ENCODE peak calls at places on chromosomes 12 and 14, in five cellular contexts. D is neuronal stem cell, Z is IMR-90, C is H9, B is H1. S is an unnamed sample.

GRCh38 chr12:15956010-15956409 is 44.9 kb downstream of the DERA start:
- DNase-seq in D (no peak), Z (no peak), C (no peak), B (no peak), S (no peak)

GRCh38 chr14:46250113-46250703 is 401.4 kb downstream of the RPL10L start:
- DNase-seq in D (no peak), Z (no peak), C (no peak), B (no peak), S (peak; percentile 54)

GRCh38 chr14:105072892-105073719 is 7.9 kb upstream of the GPR132 start:
- DNase-seq in D (no peak), Z (no peak), C (peak; percentile 22), B (no peak), S (no peak)

GRCh38 chr12:52168019-52168717 is 23.6 kb downstream of the KRT80 start:
- DNase-seq in D (no peak), Z (peak; percentile 88), C (no peak), B (no peak), S (peak; percentile 90)

GRCh38 chr14:77026930-77027537 is 1.5 kb downstream of the IRF2BPL start:
- DNase-seq in D (peak; percentile 51), Z (peak; percentile 54), C (no peak), B (no peak), S (peak; percentile 57)

GRCh38 chr14:91339076-91339475 is 78.5 kb downstream of the CCDC88C start:
- DNase-seq in D (no peak), Z (no peak), C (no peak), B (no peak), S (no peak)

GRCh38 chr14:66495214-66496098 is 9.3 kb downstream of the CCDC196 start:
- DNase-seq in D (peak; percentile 32), Z (peak; percentile 71), C (peak; percentile 31), B (no peak), S (peak; percentile 68)

GRCh38 chr12:1429980-1430379 is 164.4 kb downstream of the FBXL14 start:
- DNase-seq in D (no peak), Z (peak; percentile 80), C (no peak), B (no peak), S (peak; percentile 71)

GRCh38 chr14:96584907-96585671 is 82.9 kb downstream of the PAPOLA start:
- DNase-seq in D (no peak), Z (no peak), C (no peak), B (no peak), S (no peak)

GRCh38 chr12:33438890-33439586 is 581 bp downstream of the SYT10 start:
- DNase-seq in D (peak; percentile 27), Z (no peak), C (peak; percentile 67), B (peak; percentile 80), S (peak; percentile 30)

GRCh38 chr14:93430319-93430801 is 379 bp upstream of the UNC79 start:
- DNase-seq in D (peak; percentile 54), Z (no peak), C (peak; percentile 80), B (peak; percentile 80), S (no peak)

GRCh38 chr14:50926851-50927386 is 17.4 kb downstream of the PYGL start:
- DNase-seq in D (no peak), Z (no peak), C (no peak), B (no peak), S (no peak)

GRCh38 chr12:59716049-59716448 is 120.2 kb downstream of the SLC16A7 start:
- DNase-seq in D (no peak), Z (peak; percentile 15), C (no peak), B (no peak), S (no peak)

GRCh38 chr14:100525615-100526014 is 61.6 kb downstream of the BEGAIN start:
- DNase-seq in D (no peak), Z (no peak), C (no peak), B (no peak), S (no peak)

GRCh38 chr12:12922191-12922616 is 29.8 kb downstream of the GPRC5D start:
- DNase-seq in D (no peak), Z (peak; percentile 76), C (no peak), B (no peak), S (peak; percentile 60)

GRCh38 chr14:96194657-96195431 is 9.8 kb upstream of the BDKRB2 start:
- DNase-seq in D (no peak), Z (no peak), C (no peak), B (no peak), S (no peak)

GRCh38 chr14:93045211-93045674 is 70.5 kb downstream of the ITPK1 start:
- DNase-seq in D (peak; percentile 60), Z (no peak), C (peak; percentile 83), B (no peak), S (no peak)

GRCh38 chr12:132771126-132771838 is 9.7 kb upstream of the ANKLE2 start:
- DNase-seq in D (no peak), Z (peak; percentile 61), C (no peak), B (no peak), S (no peak)

GRCh38 chr14:29191092-29191491 is 424.5 kb downstream of the FOXG1 start:
- DNase-seq in D (no peak), Z (no peak), C (no peak), B (no peak), S (no peak)

GRCh38 chr12:24389394-24389793 is 439.9 kb upstream of the SOX5 start:
- DNase-seq in D (no peak), Z (no peak), C (no peak), B (no peak), S (no peak)

GRCh38 chr12:82554529-82554928 is 132.2 kb upstream of the TMTC2 start:
- DNase-seq in D (no peak), Z (no peak), C (no peak), B (no peak), S (no peak)

GRCh38 chr14:26598672-26599131 is 869 bp upstream of the NOVA1 start:
- DNase-seq in D (no peak), Z (no peak), C (no peak), B (no peak), S (no peak)

GRCh38 chr14:104268725-104269436 is 130.5 kb downstream of the KIF26A start:
- DNase-seq in D (no peak), Z (no peak), C (peak; percentile 27), B (peak; percentile 45), S (no peak)

DNA sequence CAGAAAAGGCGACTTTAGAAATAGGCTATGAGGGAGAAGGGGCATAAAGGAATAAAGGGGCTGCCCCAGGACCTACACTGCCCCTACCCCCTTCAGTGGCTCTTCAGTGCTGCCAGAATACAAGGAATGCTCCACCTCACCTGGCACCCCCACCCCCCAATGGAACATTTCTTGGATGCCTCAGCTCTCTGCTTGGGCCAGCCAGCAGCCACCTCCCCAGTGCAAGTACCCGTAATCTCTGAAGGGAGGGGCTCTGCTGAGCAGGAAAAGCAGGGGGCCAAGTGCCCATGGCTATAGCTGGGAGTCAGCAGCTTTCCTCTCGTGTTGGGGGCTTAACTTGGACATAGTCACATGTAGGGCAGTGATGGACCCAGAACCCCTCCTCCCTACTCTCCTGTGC is 33.3 kb downstream of the BAZ2A start:
- DNase-seq in D (no peak), Z (no peak), C (peak; percentile 61), B (no peak), S (no peak)
- H2BK120ac ChIP-seq in D (no peak overlapping the region), Z (no peak overlapping the region), C (no peak overlapping the region), B (no peak overlapping the region), S (no peak overlapping the region)

DNA sequence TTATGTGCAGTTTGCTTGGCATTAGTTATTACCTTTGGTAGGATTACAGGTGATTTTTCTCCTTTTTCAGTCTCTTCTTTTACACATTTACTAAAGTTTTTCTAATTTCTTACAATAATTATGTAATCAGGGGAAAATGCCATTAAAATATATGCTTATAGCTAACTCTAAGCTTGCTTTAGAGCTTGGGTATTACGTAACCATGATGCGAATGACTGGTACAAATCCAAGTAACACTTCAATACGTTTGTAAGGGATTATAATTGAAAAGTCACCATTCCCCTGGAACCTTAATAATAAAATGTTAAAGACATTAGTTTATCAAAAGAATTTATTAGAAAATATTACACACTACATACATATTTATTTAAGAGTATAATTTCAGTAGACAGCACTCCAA is 71.6 kb downstream of the SCAF11 start:
- DNase-seq in D (no peak), Z (no peak), C (no peak), B (no peak), S (no peak)
- H4K91ac ChIP-seq in D (no peak overlapping the region), Z (no peak overlapping the region), C (no peak overlapping the region), B (no peak overlapping the region), S (no peak overlapping the region)

GRCh38 chr12:27243804-27244679 is at the start of gene STK38L:
- DNase-seq in D (peak; percentile 87), Z (peak; percentile 93), C (peak; percentile 99), B (peak; percentile 99), S (peak; percentile 94)
- H2BK5ac ChIP-seq in D (no peak within 1 kb of the TSS), Z (peak within 1 kb of the TSS; percentile 74), C (no peak within 1 kb of the TSS), B (no peak within 1 kb of the TSS), S (no peak within 1 kb of the TSS)

GRCh38 chr12:6086316-6086715 is 38.2 kb downstream of the VWF start:
- DNase-seq in D (no peak), Z (no peak), C (no peak), B (no peak), S (no peak)

GRCh38 chr12:6083606-6084005 is 40.9 kb downstream of the VWF start:
- DNase-seq in D (no peak), Z (no peak), C (no peak), B (no peak), S (no peak)

GRCh38 chr12:6084261-6084968 is 40.1 kb downstream of the VWF start:
- DNase-seq in D (peak; percentile 81), Z (peak; percentile 56), C (peak; percentile 76), B (peak; percentile 56), S (peak; percentile 62)

GRCh38 chr12:6085841-6086240 is 38.6 kb downstream of the VWF start:
- DNase-seq in D (no peak), Z (no peak), C (no peak), B (no peak), S (no peak)

DNA sequence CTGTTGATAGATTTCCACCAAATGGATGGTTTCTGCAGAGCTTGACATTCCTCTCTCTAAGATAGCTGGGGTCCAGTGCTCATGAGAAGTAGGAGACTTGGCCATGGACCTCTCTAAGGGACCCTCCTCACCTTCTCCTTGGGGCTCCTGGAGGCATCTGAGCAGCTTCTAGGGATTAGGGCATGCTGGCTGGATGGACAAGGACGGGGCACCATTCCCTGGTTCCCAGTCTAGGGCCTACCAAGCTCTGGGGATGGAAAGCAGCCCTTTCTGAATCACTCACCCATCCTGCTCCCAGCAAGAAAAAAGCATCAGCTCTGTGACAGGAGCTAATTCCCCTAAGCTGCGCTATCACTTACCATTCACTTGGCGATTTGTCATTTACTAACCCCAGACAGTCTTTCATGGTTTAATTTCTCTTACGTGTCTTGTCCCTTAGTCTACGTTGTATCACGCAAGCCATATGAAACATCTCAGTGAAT is 39.5 kb downstream of the VWF start:
- DNase-seq in D (no peak), Z (no peak), C (no peak), B (no peak), S (no peak)
- H2BK120ac ChIP-seq in D (peak overlapping the region; percentile 98), Z (peak overlapping the region; percentile 21), C (no peak overlapping the region), B (peak overlapping the region; percentile 60), S (no peak overlapping the region)

DNA sequence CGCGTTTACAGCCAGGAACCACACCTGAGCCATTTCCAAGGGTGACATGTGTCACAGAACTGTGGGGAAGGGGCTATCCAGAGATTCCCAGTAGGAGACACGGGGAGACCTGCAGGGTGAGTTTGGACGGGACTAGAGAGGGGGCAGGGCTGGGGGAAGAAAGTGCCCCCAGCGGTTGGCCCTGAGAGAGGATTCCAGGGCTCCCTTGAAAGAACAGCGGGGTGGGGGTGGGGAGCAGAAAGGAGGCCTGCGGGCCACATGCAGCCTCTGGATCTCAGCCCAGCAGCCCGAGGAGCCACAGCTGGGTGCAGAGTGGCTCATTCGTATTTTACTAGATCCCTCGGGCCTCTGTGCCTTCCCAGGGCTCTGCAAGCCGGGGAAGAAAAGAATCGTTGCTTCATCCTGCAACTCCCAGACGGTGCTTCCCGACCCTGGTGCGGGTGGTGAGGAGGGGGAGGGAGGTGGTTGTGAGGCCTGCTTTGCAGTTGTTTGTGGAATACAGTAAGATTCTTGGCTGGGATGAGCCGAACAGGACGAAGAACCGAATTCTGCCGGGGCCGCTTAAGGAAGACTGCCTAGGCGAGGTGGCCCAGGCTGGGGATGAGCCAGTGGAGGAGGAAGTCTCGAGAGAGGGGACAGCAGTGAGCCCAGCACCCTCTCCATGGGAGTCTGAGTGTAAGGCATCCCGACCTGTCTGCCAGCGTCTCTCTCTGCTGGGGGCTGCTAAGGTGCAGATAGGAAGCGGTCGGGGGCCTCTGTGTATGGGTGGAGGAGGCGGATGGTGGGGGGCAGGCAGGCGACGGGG is 36.1 kb upstream of the ANKRD9 start:
- DNase-seq in D (no peak), Z (peak; percentile 17), C (peak; percentile 79), B (peak; percentile 73), S (peak; percentile 33)
- H4K91ac ChIP-seq in D (peak overlapping the region; percentile 11), Z (no peak overlapping the region), C (no peak overlapping the region), B (peak overlapping the region; percentile 96), S (peak overlapping the region; percentile 28)

S was measured in mesenchymal stem cell.